ENCODE peak calls at places on chromosome 2, in four cellular contexts. L, H, Z and X are unnamed samples.

GRCh38 chr2:201127570-201127969 is 11.6 kb downstream of the CFLAR start:
- DNase-seq in L (no peak), H (no peak), Z (no peak), X (no peak)

GRCh38 chr2:151102196-151102692 is 159.4 kb downstream of the RBM43 start:
- DNase-seq in L (no peak), H (no peak), Z (no peak), X (no peak)

GRCh38 chr2:40049782-40050181 is 270.7 kb upstream of the THUMPD2 start:
- DNase-seq in L (no peak), H (no peak), Z (no peak), X (no peak)

GRCh38 chr2:26934985-26935384 is 35.5 kb upstream of the MAPRE3 start:
- DNase-seq in L (no peak), H (no peak), Z (no peak), X (no peak)

GRCh38 chr2:26807788-26808460 is 22.1 kb downstream of the CENPA start:
- DNase-seq in L (no peak), H (no peak), Z (no peak), X (no peak)

GRCh38 chr2:18373664-18374063 is 186.8 kb downstream of the RDH14 start:
- DNase-seq in L (no peak), H (no peak), Z (no peak), X (no peak)

GRCh38 chr2:241612156-241613017 is 24.6 kb downstream of the THAP4 start:
- DNase-seq in L (no peak), H (no peak), Z (no peak), X (no peak)

GRCh38 chr2:85852979-85853498 is 35.8 kb downstream of the ST3GAL5 start:
- DNase-seq in L (peak), H (peak), Z (no peak), X (peak)

GRCh38 chr2:8086796-8087479 is 594.9 kb upstream of the ID2 start:
- DNase-seq in L (no peak), H (no peak), Z (peak), X (no peak)

GRCh38 chr2:142037744-142038143 is 93.1 kb downstream of the LRP1B start:
- DNase-seq in L (no peak), H (no peak), Z (no peak), X (no peak)

GRCh38 chr2:95284886-95285541 is 10.8 kb downstream of the PROM2 start:
- DNase-seq in L (no peak), H (no peak), Z (no peak), X (no peak)

GRCh38 chr2:238055841-238056240 is 5.0 kb upstream of the SCLY start:
- DNase-seq in L (no peak), H (no peak), Z (no peak), X (no peak)

GRCh38 chr2:1808921-1809551 is 64.7 kb upstream of the PXDN start:
- DNase-seq in L (no peak), H (no peak), Z (no peak), X (peak)

GRCh38 chr2:120599656-120600055 is 136.0 kb upstream of the GLI2 start:
- DNase-seq in L (no peak), H (no peak), Z (no peak), X (peak)

GRCh38 chr2:39954346-39954745 is 175.3 kb upstream of the THUMPD2 start:
- DNase-seq in L (no peak), H (no peak), Z (no peak), X (no peak)

DNA sequence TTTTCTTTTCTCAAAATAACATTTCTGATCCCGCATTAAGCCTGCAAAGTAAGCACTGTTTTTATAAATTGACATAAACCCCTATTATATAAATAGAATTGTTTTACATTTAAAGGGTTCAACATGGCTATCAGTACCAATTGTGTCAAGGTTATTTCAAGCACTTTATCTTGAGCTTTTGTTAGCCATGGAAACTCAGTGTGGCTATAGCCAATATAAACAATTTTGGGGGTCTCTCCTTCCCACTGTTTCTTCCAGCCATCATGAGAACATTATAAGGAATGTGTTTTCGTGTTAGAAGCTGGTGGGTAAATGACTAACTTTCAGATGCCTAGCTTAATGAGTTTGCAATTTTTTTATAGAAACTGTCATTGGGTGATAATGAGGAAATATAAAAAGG is 153.5 kb upstream of the FOSL2 start:
- DNase-seq in L (no peak), H (no peak), Z (no peak), X (no peak)
- H3K27ac ChIP-seq in L (no peak), H (peak), Z (no peak), X (no peak)

DNA sequence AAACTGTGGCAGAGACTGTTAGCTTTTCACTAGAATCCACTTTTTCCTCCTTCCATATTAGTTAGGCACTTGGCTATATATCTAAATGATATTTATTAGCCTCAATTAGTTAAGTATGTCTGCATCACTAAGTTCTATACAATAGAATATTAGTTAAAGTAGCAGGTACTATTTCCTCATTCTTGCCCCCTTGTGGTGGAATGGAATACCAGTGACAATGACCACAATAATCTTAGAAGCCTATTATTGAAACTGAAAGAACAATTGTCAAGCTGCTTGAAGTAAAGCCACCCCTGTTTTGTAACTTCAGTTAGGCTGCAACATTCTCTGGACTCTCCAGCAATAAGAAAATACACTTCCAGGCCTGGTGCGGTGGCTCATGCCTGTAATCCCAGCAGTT is 476.3 kb upstream of the VWC2L start:
- DNase-seq in L (no peak), H (no peak), Z (no peak), X (no peak)
- TF ChIP-seq CTCF in L (peak), H (peak), Z (peak), X (peak)

GRCh38 chr2:216822470-216822869 is 37.4 kb downstream of the TNP1 start:
- DNase-seq in L (no peak), H (no peak), Z (no peak), X (no peak)

GRCh38 chr2:216819766-216820165 is 40.1 kb downstream of the TNP1 start:
- DNase-seq in L (no peak), H (no peak), Z (no peak), X (no peak)

GRCh38 chr2:216819055-216819454 is 40.8 kb downstream of the TNP1 start:
- DNase-seq in L (no peak), H (no peak), Z (no peak), X (no peak)

GRCh38 chr2:216820709-216821108 is 39.2 kb downstream of the TNP1 start:
- DNase-seq in L (no peak), H (no peak), Z (no peak), X (no peak)
- H3K4me3 ChIP-seq in L (no peak), H (no peak), Z (no peak), X (no peak)

GRCh38 chr2:74930811-74931486 is 27.5 kb upstream of the POLE4 start:
- DNase-seq in L (no peak), H (no peak), Z (no peak), X (no peak)

GRCh38 chr2:74937221-74937880 is 21.1 kb upstream of the POLE4 start:
- DNase-seq in L (no peak), H (no peak), Z (no peak), X (no peak)

GRCh38 chr2:74935883-74936483 is 22.5 kb upstream of the POLE4 start:
- DNase-seq in L (no peak), H (no peak), Z (peak), X (no peak)

GRCh38 chr2:74927617-74928016 is 30.8 kb upstream of the POLE4 start:
- DNase-seq in L (no peak), H (no peak), Z (no peak), X (no peak)

DNA sequence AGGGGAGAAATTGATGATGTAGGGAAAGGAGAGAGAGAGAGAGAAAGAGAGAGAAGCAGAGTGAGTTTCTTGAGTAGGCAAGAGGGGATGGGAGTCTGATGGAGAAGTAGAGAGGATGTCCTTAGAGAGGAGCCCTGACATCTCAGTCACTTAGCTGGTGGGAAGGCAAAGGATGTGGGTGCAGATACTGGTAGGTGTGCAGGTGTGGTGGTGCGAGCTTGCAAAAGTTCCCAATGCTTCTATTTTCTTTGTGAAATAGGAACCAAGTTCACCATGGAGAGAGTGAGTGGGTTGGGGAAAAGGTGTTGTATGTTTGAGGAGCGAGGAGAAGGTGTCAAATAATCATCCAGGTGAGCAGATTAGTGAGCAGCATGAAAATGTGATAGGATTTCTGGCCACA is 26.5 kb upstream of the POLE4 start:
- DNase-seq in L (no peak), H (no peak), Z (no peak), X (no peak)
- H3K27ac ChIP-seq in L (no peak), H (no peak), Z (no peak), X (no peak)